ENCODE peak calls at places on chromosome 18, in four cellular contexts. E, L, V and H are unnamed samples. For H3K4me1, the result is how much of the 10 kb centered on the place peaks cover.

GRCh38 chr18:43129946-43130523 is 14.6 kb upstream of the RIT2 start:
- DNase-seq in V (no peak), E (peak), L (peak), H (no peak)

GRCh38 chr18:36075862-36076587 is 8.7 kb upstream of the RPRD1A start:
- DNase-seq in L (peak), V (no peak), E (no peak), H (peak)

GRCh38 chr18:14997367-14997766 is 249.4 kb downstream of the ANKRD30B start:
- DNase-seq in L (no peak), E (no peak), V (no peak), H (no peak)

GRCh38 chr18:40868110-40868858 is 1086.8 kb upstream of the PIK3C3 start:
- DNase-seq in E (no peak), L (peak), V (no peak), H (peak)

GRCh38 chr18:2901405-2901989 is 54.7 kb downstream of the EMILIN2 start:
- DNase-seq in E (no peak), V (no peak), L (peak), H (no peak)

GRCh38 chr18:78733762-78734613 is 245.6 kb upstream of the SALL3 start:
- DNase-seq in V (no peak), L (no peak), E (no peak), H (no peak)

GRCh38 chr18:50190236-50190635 is 4.7 kb downstream of the MYO5B start:
- DNase-seq in E (no peak), L (peak), V (no peak), H (peak)

GRCh38 chr18:43116699-43117294 is 1.3 kb upstream of the RIT2 start:
- DNase-seq in V (no peak), E (no peak), L (no peak), H (no peak)

GRCh38 chr18:13500891-13501887 is 225.2 kb downstream of the FAM210A start:
- DNase-seq in L (peak), V (peak), E (peak), H (peak)

GRCh38 chr18:12908706-12909105 is 24.7 kb upstream of the PTPN2 start:
- DNase-seq in L (peak), E (no peak), V (no peak), H (no peak)

GRCh38 chr18:72700961-72701710 is 157.0 kb upstream of the CBLN2 start:
- DNase-seq in V (no peak), L (peak), E (no peak), H (peak)

GRCh38 chr18:13247506-13247905 is 28.9 kb downstream of the LDLRAD4 start:
- DNase-seq in L (no peak), V (no peak), E (no peak), H (no peak)

GRCh38 chr18:48735070-48735676 is 196.3 kb downstream of the CTIF start:
- DNase-seq in L (peak), E (no peak), V (no peak), H (peak)

GRCh38 chr18:39764848-39765247 is 2190.2 kb upstream of the PIK3C3 start:
- DNase-seq in L (no peak), E (no peak), V (no peak), H (no peak)

GRCh38 chr18:51390695-51391094 is 193.2 kb upstream of the MEX3C start:
- DNase-seq in L (no peak), E (no peak), V (no peak), H (no peak)

GRCh38 chr18:60022671-60023276 is 123.0 kb downstream of the PMAIP1 start:
- DNase-seq in E (no peak), V (no peak), L (peak), H (no peak)

GRCh38 chr18:7608798-7609197 is 41.7 kb downstream of the PTPRM start:
- DNase-seq in L (peak), V (no peak), E (no peak), H (no peak)

GRCh38 chr18:35693829-35694228 is 112.3 kb downstream of the GALNT1 start:
- DNase-seq in V (no peak), E (no peak), L (no peak), H (no peak)

GRCh38 chr18:50218432-50219197 is 23.7 kb upstream of the MYO5B start:
- DNase-seq in V (no peak), E (peak), L (peak), H (peak)

GRCh38 chr18:13710460-13710859 is 15.9 kb downstream of the FAM210A start:
- DNase-seq in V (no peak), E (no peak), L (peak), H (peak)

GRCh38 chr18:43396266-43396665 is 119.0 kb upstream of the SYT4 start:
- DNase-seq in E (no peak), V (no peak), L (peak), H (peak)

GRCh38 chr18:58788971-58789797 is 75.5 kb upstream of the ZNF532 start:
- DNase-seq in L (peak), E (no peak), V (peak), H (peak)

GRCh38 chr18:3333056-3333720 is 71.3 kb downstream of the MYL12B start:
- DNase-seq in E (no peak), L (no peak), V (no peak), H (no peak)

GRCh38 chr18:54775686-54776085 is 52.6 kb upstream of the RAB27B start:
- DNase-seq in E (no peak), V (no peak), L (peak), H (peak)

GRCh38 chr18:31040982-31041345 is 1.6 kb downstream of the DSC3 start:
- DNase-seq in L (peak), V (no peak), E (no peak), H (peak)

GRCh38 chr18:34086370-34086769 is 138.3 kb downstream of the NOL4 start:
- DNase-seq in V (no peak), L (no peak), E (no peak), H (no peak)

GRCh38 chr18:78601349-78601748 is 378.3 kb upstream of the SALL3 start:
- DNase-seq in V (no peak), L (no peak), E (no peak), H (no peak)

GRCh38 chr18:44679912-44680270 is 797 bp upstream of the SETBP1 start:
- DNase-seq in L (peak), V (peak), E (peak), H (peak)

GRCh38 chr18:74544898-74545297 is 10.6 kb downstream of the CNDP1 start:
- DNase-seq in L (no peak), V (no peak), E (no peak), H (no peak)

GRCh38 chr18:79779021-79779699 is 18.6 kb upstream of the KCNG2 start:
- DNase-seq in V (no peak), L (no peak), E (no peak), H (no peak)

GRCh38 chr18:65852273-65852672 is 101.5 kb downstream of the CDH7 start:
- DNase-seq in L (no peak), E (no peak), V (no peak), H (no peak)

GRCh38 chr18:36441426-36441870 is 143.9 kb downstream of the FHOD3 start:
- DNase-seq in E (no peak), L (no peak), V (no peak), H (no peak)

GRCh38 chr18:32298289-32298688 is 108.5 kb downstream of the MEP1B start:
- DNase-seq in V (no peak), E (no peak), L (peak), H (no peak)

GRCh38 chr18:24270937-24271380 is 126.7 kb downstream of the OSBPL1A start:
- DNase-seq in L (peak), E (no peak), V (no peak), H (peak)

GRCh38 chr18:39870586-39870985 is 2084.4 kb upstream of the PIK3C3 start:
- DNase-seq in E (no peak), L (peak), V (no peak), H (no peak)

GRCh38 chr18:8361941-8362471 is 247.2 kb upstream of the RAB12 start:
- DNase-seq in V (no peak), L (no peak), E (no peak), H (no peak)

GRCh38 chr18:73079920-73080319 is 212.1 kb upstream of the NETO1 start:
- DNase-seq in V (no peak), L (no peak), E (no peak), H (no peak)

GRCh38 chr18:525066-525797 is 24.7 kb upstream of the COLEC12 start:
- DNase-seq in L (peak), E (no peak), V (no peak), H (peak)

DNA sequence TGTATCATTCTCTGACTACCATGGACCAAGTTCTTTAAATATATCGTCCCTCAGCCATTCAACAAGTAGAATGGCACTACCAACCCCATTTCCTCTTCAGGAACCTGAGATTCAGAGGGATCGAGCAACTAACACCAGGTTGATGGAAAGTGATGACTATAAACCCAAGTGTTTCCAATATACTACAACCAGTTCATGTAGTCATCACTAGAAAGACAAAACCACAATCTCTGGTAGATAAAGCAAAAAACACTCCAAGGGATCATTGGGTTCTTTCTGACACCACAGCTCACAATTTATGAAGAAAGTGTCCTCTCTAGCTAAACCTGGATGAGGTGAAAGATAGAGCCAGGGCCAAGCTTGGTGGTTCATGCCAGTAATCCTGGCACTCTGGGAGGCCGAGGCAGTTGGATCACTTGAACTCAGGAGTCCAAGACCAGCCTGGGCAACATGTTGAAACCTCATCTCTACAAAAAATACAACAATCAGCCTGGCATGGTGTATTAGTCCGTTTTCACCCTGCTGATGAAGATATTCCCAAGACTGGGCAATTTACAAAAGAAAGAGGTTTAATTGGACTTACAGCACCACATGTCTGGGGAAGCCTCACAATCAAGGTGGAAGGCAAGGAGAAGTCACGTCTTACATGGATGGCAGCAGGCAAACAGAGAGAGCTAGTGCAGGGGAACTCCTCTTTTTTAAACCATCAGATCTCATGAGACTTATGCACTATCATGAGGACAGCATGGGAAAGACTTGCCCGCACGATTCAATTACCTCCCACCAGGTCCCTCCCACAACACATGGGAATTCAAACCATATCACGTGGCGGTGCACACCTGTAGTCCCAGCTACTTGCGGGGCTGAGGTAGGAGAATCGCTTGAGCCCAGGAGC is 2.2 kb downstream of the CD226 start:
- DNase-seq in L (no peak), E (no peak), V (no peak), H (no peak)
- H3K4me3 ChIP-seq in L (no peak), E (no peak), V (no peak), H (no peak)

GRCh38 chr18:11849845-11850747 is 1.1 kb upstream of the CHMP1B start:
- DNase-seq in E (peak), L (peak), V (peak), H (peak)
- H3K4me1 ChIP-seq in E (under half), L (under half), V (under half), H (under half)

GRCh38 chr18:28116461-28116860 is 60.5 kb downstream of the CDH2 start:
- DNase-seq in V (no peak), E (no peak), L (no peak), H (no peak)
- H3K4me3 ChIP-seq in V (no peak), E (no peak), L (no peak), H (no peak)

DNA sequence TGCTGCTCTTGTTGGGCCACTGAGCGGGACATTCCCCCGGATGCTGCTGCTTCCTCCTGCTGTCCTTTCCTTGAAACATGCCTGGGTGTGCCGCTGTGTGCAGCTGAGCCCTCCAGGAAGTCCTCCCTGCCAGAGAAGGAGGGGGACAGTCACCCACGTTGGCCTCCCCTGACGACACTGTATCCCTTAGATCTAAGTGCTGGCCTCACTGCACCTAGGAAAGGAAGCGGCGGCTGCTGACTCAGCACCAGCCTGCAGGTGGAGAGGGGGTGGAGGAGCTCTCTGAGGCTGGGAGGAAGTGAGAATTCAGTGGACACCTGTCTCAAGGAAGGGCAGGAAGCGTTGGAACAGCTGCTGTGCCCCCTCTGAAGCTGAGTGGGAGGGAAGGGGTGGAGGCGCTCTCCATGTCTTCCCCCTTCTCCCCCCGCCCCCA is 239.8 kb downstream of the HAUS1 start:
- DNase-seq in E (peak), L (no peak), V (no peak), H (peak)
- H3K4me1 ChIP-seq in E (under half), L (under half), V (under half), H (under half)

DNA sequence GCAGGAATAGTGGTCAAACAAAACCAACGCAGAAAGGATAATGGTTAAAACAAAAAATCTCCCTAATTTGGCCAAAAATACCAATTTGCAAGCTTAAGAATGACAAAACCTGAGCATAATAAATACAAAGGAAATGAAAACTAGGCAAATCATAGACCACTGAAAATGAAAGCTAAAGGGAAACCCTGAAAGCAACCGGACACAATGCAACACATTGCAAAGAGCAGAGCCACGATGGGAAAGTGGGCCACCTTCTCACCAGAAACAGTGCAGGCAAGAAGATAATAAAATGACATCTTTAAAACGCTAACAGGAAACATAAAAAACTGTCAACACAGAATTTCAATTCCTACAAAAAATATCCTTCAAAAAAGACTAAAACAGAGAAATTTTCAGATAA is 239.7 kb downstream of the L3MBTL4 start:
- DNase-seq in V (no peak), L (no peak), E (no peak), H (no peak)
- H3K4me3 ChIP-seq in V (no peak), L (no peak), E (no peak), H (no peak)

DNA sequence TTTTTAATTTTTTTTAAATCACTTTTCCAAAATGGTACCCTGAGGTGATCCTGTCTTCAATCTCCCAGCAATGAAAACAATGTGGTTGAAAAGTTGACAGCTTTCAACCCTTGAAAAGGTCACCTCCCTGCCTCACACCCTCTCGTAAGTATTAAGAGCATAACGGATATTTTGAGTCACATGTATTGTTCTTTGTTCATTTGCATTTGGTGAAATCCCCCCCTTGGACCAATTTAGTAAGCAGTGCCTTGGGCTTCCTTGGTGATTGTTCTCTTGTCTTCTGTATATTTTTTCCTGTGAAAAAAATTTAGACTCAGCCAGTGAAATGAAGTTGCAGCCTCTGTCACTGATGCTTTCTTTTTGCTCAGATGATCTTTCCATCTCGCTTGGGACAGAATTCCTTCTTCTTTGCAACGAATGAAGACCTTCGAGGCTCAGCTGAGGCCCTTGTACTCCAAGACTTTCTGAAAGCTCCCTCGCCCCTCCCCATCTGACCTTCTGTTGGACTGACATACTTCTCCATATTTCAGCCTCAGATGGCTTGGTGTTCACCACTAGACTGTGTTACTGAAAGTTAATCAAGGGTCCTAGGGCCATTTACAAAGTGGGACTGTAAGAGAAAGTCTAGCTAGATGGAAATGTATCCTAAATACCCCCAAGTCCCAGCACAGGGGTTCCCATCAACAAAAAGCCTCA is 158.4 kb downstream of the BCL2 start:
- DNase-seq in E (no peak), V (no peak), L (peak), H (no peak)
- H3K4me1 ChIP-seq in E (under half), V (under half), L (under half), H (under half)

GRCh38 chr18:76621782-76622495 is 126.9 kb upstream of the ZNF516 start:
- DNase-seq in V (no peak), L (peak), E (no peak), H (no peak)
- H3K4me3 ChIP-seq in V (no peak), L (peak), E (no peak), H (no peak)

GRCh38 chr18:9951022-9951859 is 37.4 kb downstream of the VAPA start:
- DNase-seq in V (no peak), E (peak), L (peak), H (peak)
- H3K4me1 ChIP-seq in V (under half), E (under half), L (under half), H (under half)